ENCODE peak calls at places on chromosomes 13 and 19, in eight cellular contexts. S is GM23338, O is HCT116, D is hepatocyte, V is SK-N-SH, E is MM.1S, U is GM23248, G is PC-3. F is an unnamed sample.
A peak's percentile ranks its signal among the peaks of the same experiment; 100 is the strongest.

GRCh38 chr13:102020611-102021216 is 381.1 kb downstream of the FGF14 start:
- DNase-seq in D (no peak), O (no peak), U (no peak), S (no peak), G (peak; percentile 30), V (no peak), E (no peak), F (no peak)

GRCh38 chr13:86051134-86052103 is 252.2 kb upstream of the SLITRK6 start:
- DNase-seq in G (peak; percentile 73), E (no peak), V (no peak), S (peak; percentile 4), U (no peak), D (peak; percentile 8), O (no peak), F (no peak)

GRCh38 chr19:19642506-19643157 is 825 bp downstream of the GMIP start:
- DNase-seq in G (peak; percentile 11), E (no peak), V (peak; percentile 79), U (peak; percentile 45), D (no peak), O (no peak), S (no peak), F (peak; percentile 26)

GRCh38 chr13:74550039-74550438 is 415.8 kb upstream of the KLF12 start:
- DNase-seq in D (no peak), V (no peak), O (no peak), E (no peak), S (peak; percentile 53), U (no peak), G (no peak), F (no peak)

GRCh38 chr19:8832132-8833021 is at the start of the genes MBD3L1 and ZNF558:
- DNase-seq in O (peak; percentile 93), U (peak; percentile 97), E (peak; percentile 96), D (peak; percentile 98), V (peak; percentile 97), G (peak; percentile 98), S (peak; percentile 84), F (peak; percentile 97)

GRCh38 chr19:9847087-9847671 is 12.1 kb downstream of the PIN1 start:
- DNase-seq in S (peak; percentile 77), V (peak; percentile 59), G (peak; percentile 86), U (peak; percentile 99), D (peak; percentile 73), E (no peak), O (peak; percentile 56), F (peak; percentile 56)

GRCh38 chr13:98822238-98822606 is 69.8 kb upstream of the SLC15A1 start:
- DNase-seq in S (no peak), D (no peak), E (no peak), G (no peak), V (peak; percentile 39), O (no peak), U (peak; percentile 49), F (no peak)

GRCh38 chr19:42252365-42253244 is 2.3 kb downstream of the ERF start:
- DNase-seq in D (peak; percentile 69), G (no peak), V (peak; percentile 53), O (no peak), S (peak; percentile 42), E (peak; percentile 4), U (peak; percentile 87), F (no peak)

GRCh38 chr13:29857089-29857488 is 6.7 kb upstream of the UBL3 start:
- DNase-seq in G (no peak), D (peak; percentile 20), U (no peak), O (no peak), V (no peak), S (no peak), E (no peak), F (no peak)

GRCh38 chr19:5059767-5060166 is 90.9 kb downstream of the KDM4B start:
- DNase-seq in E (no peak), V (no peak), O (no peak), G (no peak), S (no peak), D (no peak), U (no peak), F (no peak)

GRCh38 chr13:111117289-111117688 is 2.2 kb downstream of the ARHGEF7 start:
- DNase-seq in S (no peak), V (no peak), D (no peak), U (peak; percentile 53), O (no peak), G (no peak), E (no peak), F (no peak)

GRCh38 chr19:5960005-5961001 is 17.6 kb downstream of the RANBP3 start:
- DNase-seq in U (no peak), V (peak; percentile 90), G (no peak), S (no peak), E (no peak), D (no peak), O (no peak), F (no peak)

GRCh38 chr13:106337096-106337495 is 198.4 kb downstream of the EFNB2 start:
- DNase-seq in U (no peak), S (no peak), E (no peak), G (peak; percentile 44), D (no peak), O (no peak), V (no peak), F (no peak)
- TF ChIP-seq EZH2phosphoT487 in U (no peak), S (no peak), E (no peak), G (no peak), D (no peak), O (no peak), V (no peak), F (no peak)

DNA sequence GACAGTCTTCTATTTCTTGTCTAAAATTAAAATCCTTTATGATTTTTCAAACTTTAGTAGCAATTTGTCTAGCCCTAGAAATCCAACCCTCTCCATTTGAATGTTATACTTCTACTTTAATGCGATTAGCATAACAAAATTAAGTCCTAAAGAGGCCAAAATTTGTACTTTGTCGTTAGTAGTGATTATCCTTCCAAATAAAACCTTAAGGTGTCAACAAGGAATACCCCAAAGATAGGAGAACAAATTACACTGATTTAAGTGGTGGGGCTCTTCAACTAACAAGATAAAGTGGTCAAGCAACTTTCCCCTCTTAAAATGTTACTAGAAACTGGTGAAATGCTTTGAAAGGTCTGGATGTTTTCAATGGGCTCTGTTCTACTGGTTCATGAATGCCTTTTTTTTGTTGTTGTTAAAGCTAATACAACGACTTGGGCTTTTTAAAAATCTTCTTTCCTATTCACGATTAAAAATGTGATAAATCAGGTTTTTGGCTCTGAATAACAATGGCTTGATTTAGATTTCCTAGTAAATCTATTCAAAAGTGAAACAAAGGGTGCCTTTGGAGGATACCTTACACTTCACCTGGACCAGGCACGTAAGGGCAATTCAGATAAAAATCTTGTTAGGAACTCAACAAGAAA is 3.3 kb downstream of the SOX21 start:
- DNase-seq in G (no peak), S (peak; percentile 48), V (no peak), U (no peak), O (no peak), D (no peak), E (no peak), F (no peak)
- H3K27me3 ChIP-seq in G (no peaks in the 10 kb centered on the region), S (peaks cover 79% of the 10 kb centered on the region), V (peaks cover 96% of the 10 kb centered on the region), U (peaks cover 83% of the 10 kb centered on the region), O (peaks cover 18% of the 10 kb centered on the region), D (peaks cover 95% of the 10 kb centered on the region), E (no peaks in the 10 kb centered on the region), F (peaks cover 6% of the 10 kb centered on the region)

GRCh38 chr19:38543286-38543806 is 74.4 kb downstream of the MAP4K1 start:
- DNase-seq in E (no peak), S (no peak), G (no peak), U (no peak), V (no peak), D (no peak), O (no peak), F (no peak)

GRCh38 chr19:38545596-38545995 is 72.2 kb downstream of the MAP4K1 start:
- DNase-seq in S (no peak), G (no peak), E (no peak), U (peak; percentile 32), V (no peak), D (no peak), O (no peak), F (no peak)

GRCh38 chr19:38543807-38544568 is 73.8 kb downstream of the MAP4K1 start:
- DNase-seq in U (peak; percentile 89), S (peak; percentile 72), E (peak; percentile 83), V (peak; percentile 93), D (peak; percentile 77), G (peak; percentile 80), O (peak; percentile 87), F (no peak)

GRCh38 chr19:38542040-38542439 is 75.7 kb downstream of the MAP4K1 start:
- DNase-seq in U (no peak), G (no peak), D (no peak), O (no peak), V (no peak), E (no peak), S (no peak), F (no peak)

GRCh38 chr19:38544569-38545315 is 73.0 kb downstream of the MAP4K1 start:
- DNase-seq in G (no peak), E (peak; percentile 81), S (peak; percentile 21), O (peak; percentile 56), U (peak; percentile 18), V (no peak), D (no peak), F (peak; percentile 64)
- TF ChIP-seq EZH2phosphoT487 in G (no peak), E (no peak), S (no peak), O (no peak), U (no peak), V (no peak), D (no peak), F (no peak)

DNA sequence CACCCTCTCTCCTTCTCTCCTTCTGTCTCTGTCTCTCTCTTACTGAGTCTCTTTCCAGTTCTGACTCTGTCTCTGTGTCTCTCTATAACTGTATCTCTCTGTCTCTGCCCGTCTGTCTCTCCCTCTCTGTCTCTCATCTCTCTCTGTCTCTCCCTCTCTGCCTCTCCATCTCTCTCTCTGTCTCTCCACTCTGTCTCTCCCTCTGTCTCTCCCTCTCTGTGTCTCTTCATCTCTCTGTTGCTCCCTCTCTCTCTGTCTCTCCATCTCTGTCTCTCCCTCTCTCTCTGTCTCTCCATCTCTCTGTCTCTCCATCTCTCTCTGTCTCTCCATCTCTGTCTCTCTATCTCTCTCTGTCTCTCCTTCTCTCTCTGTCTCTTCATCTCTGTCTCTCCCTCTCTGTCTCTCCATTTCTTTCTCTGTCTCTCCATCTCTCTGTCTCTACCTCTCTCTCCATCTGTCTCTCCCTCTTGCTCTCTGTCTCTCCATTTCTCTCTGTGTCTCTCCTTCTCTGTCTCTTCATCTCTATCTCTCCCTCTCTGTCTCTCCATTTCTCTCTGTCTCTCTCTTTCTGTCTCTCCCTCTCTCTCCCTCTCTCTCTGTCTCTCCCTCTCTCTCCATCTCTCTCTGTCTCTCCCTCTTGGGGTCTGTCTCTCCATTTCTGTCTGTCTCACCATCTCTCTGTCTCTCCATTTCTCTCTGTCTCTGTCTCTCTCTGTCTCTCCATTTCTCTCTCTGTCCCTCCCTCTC is 3.3 kb upstream of the MEIS3 start:
- DNase-seq in U (no peak), D (no peak), G (no peak), V (no peak), S (no peak), E (no peak), O (no peak), F (no peak)
- H3K27me3 ChIP-seq in U (peaks cover 40% of the 10 kb centered on the region), D (peaks cover 55% of the 10 kb centered on the region), G (peaks cover 54% of the 10 kb centered on the region), V (no peaks in the 10 kb centered on the region), S (peaks cover 84% of the 10 kb centered on the region), E (peaks cover 87% of the 10 kb centered on the region), O (peaks cover 20% of the 10 kb centered on the region), F (peaks cover 59% of the 10 kb centered on the region)

GRCh38 chr13:33678906-33679657 is 138.9 kb upstream of the RFC3 start:
- DNase-seq in O (no peak), V (no peak), E (peak; percentile 88), G (peak; percentile 90), D (peak; percentile 79), S (peak; percentile 1), U (peak; percentile 79), F (no peak)
- TF ChIP-seq EZH2phosphoT487 in O (no peak), V (no peak), E (no peak), G (no peak), D (no peak), S (no peak), U (no peak), F (no peak)

F was measured in neural progenitor cell.